ENCODE peak calls at places on chromosome 14, in nine cellular contexts. B, I, T, Z, G, F, C, M and E are unnamed samples.

GRCh38 chr14:68767248-68767645 is 25.6 kb downstream of the ZFP36L1 start:
- DNase-seq in B (no peak), I (no peak), M (no peak), T (no peak), G (no peak), C (no peak), Z (no peak), F (no peak), E (peak; percentile 19)

GRCh38 chr14:30874999-30875787 is 834 bp downstream of the COCH start:
- DNase-seq in C (peak; percentile 2), F (no peak), T (no peak), M (peak; percentile 50), I (no peak), Z (no peak), B (peak; percentile 73), G (no peak), E (peak; percentile 39)

GRCh38 chr14:31692376-31692781 is 131.2 kb downstream of the NUBPL start:
- DNase-seq in B (no peak), C (no peak), Z (no peak), F (no peak), G (no peak), T (no peak), I (no peak), M (no peak), E (no peak)

GRCh38 chr14:30194769-30195168 is 267.1 kb upstream of the PRKD1 start:
- DNase-seq in F (no peak), M (no peak), B (no peak), Z (no peak), I (no peak), C (no peak), G (no peak), T (no peak), E (no peak)

GRCh38 chr14:62301911-62302310 is 539.7 kb downstream of the SNAPC1 start:
- DNase-seq in Z (no peak), C (no peak), F (no peak), M (no peak), B (no peak), G (no peak), T (no peak), I (no peak), E (no peak)

GRCh38 chr14:22380511-22381455 is 208.2 kb downstream of the DAD1 start:
- DNase-seq in F (no peak), M (no peak), C (no peak), G (no peak), Z (no peak), T (no peak), B (no peak), I (no peak), E (no peak)

GRCh38 chr14:68182492-68182891 is 362.9 kb downstream of the RAD51B start:
- DNase-seq in B (no peak), G (no peak), I (no peak), C (peak; percentile 9), F (no peak), T (no peak), Z (no peak), M (no peak), E (no peak)

GRCh38 chr14:31270196-31270772 is 62.7 kb upstream of the HECTD1 start:
- DNase-seq in T (no peak), M (peak; percentile 44), C (no peak), F (peak; percentile 29), Z (no peak), B (no peak), I (no peak), G (peak; percentile 45), E (no peak)

DNA sequence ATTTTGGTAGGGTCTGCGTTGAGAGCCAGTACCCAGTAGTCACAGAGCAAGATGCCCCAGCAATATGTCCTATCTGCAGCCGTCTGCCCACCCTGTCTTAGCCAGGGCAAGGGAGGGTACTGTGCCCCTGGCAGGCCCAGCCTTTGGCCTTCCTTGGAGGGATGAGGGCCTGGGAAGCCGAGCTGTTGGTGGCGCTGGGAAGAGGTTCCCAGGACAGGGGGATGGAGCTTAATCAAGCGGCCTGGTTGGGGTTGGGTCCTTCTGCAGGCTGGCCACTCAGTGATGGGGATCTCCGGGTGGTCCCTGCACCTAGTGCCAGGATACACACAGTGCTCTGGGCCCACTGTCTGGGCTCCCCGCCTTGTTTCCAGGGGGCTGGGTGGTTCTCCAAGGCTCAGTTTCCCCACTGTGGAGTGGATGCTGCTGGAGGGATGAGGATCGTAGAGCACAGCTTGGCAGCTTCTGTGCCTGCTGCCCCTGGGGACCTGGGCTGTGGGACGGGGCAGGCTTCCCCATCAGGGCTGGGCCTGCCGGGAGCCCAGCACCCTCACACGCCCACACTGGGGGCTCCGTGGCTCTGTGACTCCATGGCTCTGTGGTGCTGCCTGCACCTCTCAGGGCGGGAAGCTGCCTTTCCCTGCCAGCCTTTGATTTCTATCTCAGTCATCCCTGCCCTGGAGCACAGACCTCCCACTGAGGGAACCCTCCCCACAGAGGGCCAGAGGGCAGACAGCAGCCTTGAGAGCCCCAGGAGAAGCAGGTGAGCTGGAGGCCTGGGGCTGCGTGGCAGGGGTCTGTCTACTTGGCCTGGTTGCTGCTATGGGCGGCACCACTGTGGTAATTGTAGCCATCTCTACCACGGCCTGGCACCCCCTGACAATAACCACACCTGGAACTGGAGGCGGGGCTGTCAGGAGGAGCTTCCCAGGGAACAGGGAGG is 357.0 kb downstream of the TMEM121 start:
- DNase-seq in F (no peak), T (no peak), C (no peak), I (peak; percentile 37), M (no peak), Z (no peak), G (peak; percentile 14), B (peak; percentile 49), E (no peak)
- H3K9me3 ChIP-seq in F (no peaks in the 10 kb centered on the region), T (no peaks in the 10 kb centered on the region), C (no peaks in the 10 kb centered on the region), I (no peaks in the 10 kb centered on the region), M (no peaks in the 10 kb centered on the region), Z (no peaks in the 10 kb centered on the region), G (no peaks in the 10 kb centered on the region), B (no peaks in the 10 kb centered on the region), E (no peaks in the 10 kb centered on the region)

GRCh38 chr14:49975799-49976198 is 82.9 kb downstream of the ARF6 start:
- DNase-seq in T (no peak), C (no peak), B (no peak), M (no peak), F (peak; percentile 25), Z (no peak), G (no peak), I (no peak), E (no peak)
- H3K4me1 ChIP-seq in T (peaks cover 56% of the 10 kb centered on the region), C (peaks cover 78% of the 10 kb centered on the region), B (peaks cover 56% of the 10 kb centered on the region), M (peaks cover 8% of the 10 kb centered on the region), F (peaks cover 43% of the 10 kb centered on the region), Z (peaks cover 63% of the 10 kb centered on the region), G (peaks cover 25% of the 10 kb centered on the region), I (peaks cover 45% of the 10 kb centered on the region), E (peaks cover 45% of the 10 kb centered on the region)

GRCh38 chr14:73452341-73453191 is 5.8 kb downstream of the NUMB start:
- DNase-seq in M (no peak), I (no peak), F (no peak), B (no peak), T (no peak), C (no peak), Z (no peak), G (no peak), E (no peak)

GRCh38 chr14:73457935-73458218 is 469 bp downstream of the NUMB start:
- DNase-seq in G (no peak), B (no peak), C (no peak), Z (no peak), F (peak; percentile 50), M (no peak), I (no peak), T (no peak), E (peak; percentile 49)

GRCh38 chr14:73458219-73458976 is at the start of gene NUMB:
- DNase-seq in F (peak; percentile 99), G (peak; percentile 98), C (peak; percentile 98), I (peak; percentile 100), B (peak; percentile 91), Z (peak; percentile 99), T (peak; percentile 98), M (peak; percentile 99), E (peak; percentile 99)

GRCh38 chr14:73457050-73457934 is 1.1 kb downstream of the NUMB start:
- DNase-seq in G (peak; percentile 39), M (peak; percentile 55), T (no peak), Z (no peak), B (peak; percentile 82), I (peak; percentile 80), F (peak; percentile 48), C (no peak), E (peak; percentile 55)

GRCh38 chr14:73455294-73455693 is 3.1 kb downstream of the NUMB start:
- DNase-seq in M (no peak), C (no peak), B (no peak), F (no peak), I (no peak), G (no peak), T (no peak), Z (no peak), E (no peak)
- H3K4me3 ChIP-seq in M (no peak overlapping the region), C (peak overlapping the region; percentile 49), B (no peak overlapping the region), F (no peak overlapping the region), I (no peak overlapping the region), G (peak overlapping the region; percentile 1), T (no peak overlapping the region), Z (peak overlapping the region; percentile 89), E (no peak overlapping the region)

DNA sequence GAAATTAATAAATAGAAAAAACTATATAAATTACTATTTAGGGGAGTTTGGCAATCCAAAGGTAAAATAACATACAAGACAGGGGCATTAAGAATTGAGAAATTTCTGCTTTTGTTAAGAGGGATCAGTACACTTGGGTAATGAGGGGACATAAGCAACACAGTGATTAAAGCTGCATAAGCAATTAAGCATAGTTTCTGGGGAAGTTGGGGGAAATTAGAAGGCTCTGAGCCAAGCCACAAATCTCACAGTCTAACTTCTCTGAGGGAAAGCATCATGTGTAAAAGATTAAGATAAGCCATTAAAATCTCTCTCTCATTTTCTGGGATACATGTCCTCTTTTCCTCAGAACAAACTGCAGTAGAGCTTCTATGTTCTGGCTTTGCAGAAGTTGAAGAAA is 533.9 kb upstream of the LRFN5 start:
- DNase-seq in M (no peak), T (no peak), B (no peak), I (no peak), G (no peak), F (no peak), Z (no peak), C (no peak), E (no peak)
- H3K9me3 ChIP-seq in M (no peaks in the 10 kb centered on the region), T (no peaks in the 10 kb centered on the region), B (no peaks in the 10 kb centered on the region), I (no peaks in the 10 kb centered on the region), G (no peaks in the 10 kb centered on the region), F (no peaks in the 10 kb centered on the region), Z (no peaks in the 10 kb centered on the region), C (no peaks in the 10 kb centered on the region), E (no peaks in the 10 kb centered on the region)

DNA sequence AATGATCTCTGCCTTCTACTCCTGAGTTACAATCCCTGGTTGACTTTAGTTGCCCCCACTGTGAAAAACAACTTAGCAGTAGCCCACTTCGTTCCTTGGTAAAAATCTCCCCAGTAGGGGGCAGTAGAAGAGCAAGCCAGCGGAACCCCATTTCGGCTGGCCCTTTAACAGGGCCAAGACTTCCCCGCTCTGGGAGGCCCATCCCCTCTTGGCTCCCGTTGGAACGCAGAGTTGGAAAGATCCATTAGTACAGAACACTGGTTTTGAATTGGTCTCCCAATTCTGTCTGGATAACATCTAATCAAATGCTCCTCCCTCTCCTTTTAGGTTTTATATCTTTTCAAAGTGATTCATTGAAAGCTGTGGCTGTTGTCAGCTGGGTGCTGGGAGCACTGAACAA is 1133.3 kb downstream of the BCL11B start:
- DNase-seq in F (no peak), G (peak; percentile 18), I (no peak), B (no peak), C (peak; percentile 81), T (peak; percentile 70), Z (peak; percentile 13), M (peak; percentile 87), E (no peak)
- H3K4me1 ChIP-seq in F (no peaks in the 10 kb centered on the region), G (no peaks in the 10 kb centered on the region), I (no peaks in the 10 kb centered on the region), B (no peaks in the 10 kb centered on the region), C (peaks cover 70% of the 10 kb centered on the region), T (peaks cover 70% of the 10 kb centered on the region), Z (no peaks in the 10 kb centered on the region), M (peaks cover 27% of the 10 kb centered on the region), E (no peaks in the 10 kb centered on the region)